ENCODE peak calls at places on chromosomes 13 and 19, in four cellular contexts. One of them, this sample, is unnamed.
A peak's percentile ranks its signal among the peaks of the same experiment; 100 is the strongest.

GRCh38 chr13:113452942-113453901 is at the start of gene ADPRHL1:
- DNase-seq in endothelial cell of umbilical vein: no peak
- DNase-seq in fibroblast of lung: no peak
- DNase-seq in neural progenitor cell: no peak
- DNase-seq in this sample: peak; percentile 49

GRCh38 chr13:109807345-109807744 is 21.0 kb upstream of the IRS2 start:
- DNase-seq in neural progenitor cell: no peak
- DNase-seq in fibroblast of lung: no peak
- DNase-seq in endothelial cell of umbilical vein: no peak
- DNase-seq in this sample: no peak

GRCh38 chr13:75219479-75220237 is 262.3 kb downstream of the TBC1D4 start:
- DNase-seq in neural progenitor cell: peak; percentile 86
- DNase-seq in endothelial cell of umbilical vein: peak; percentile 66
- DNase-seq in fibroblast of lung: peak; percentile 73
- DNase-seq in this sample: peak; percentile 86

GRCh38 chr13:43377955-43378354 is 354.6 kb downstream of the DNAJC15 start:
- DNase-seq in neural progenitor cell: no peak
- DNase-seq in fibroblast of lung: peak; percentile 6
- DNase-seq in endothelial cell of umbilical vein: peak; percentile 64
- DNase-seq in this sample: peak; percentile 70

GRCh38 chr13:52851153-52851962 is 2.9 kb upstream of the PCDH8 start:
- DNase-seq in neural progenitor cell: peak; percentile 97
- DNase-seq in endothelial cell of umbilical vein: no peak
- DNase-seq in fibroblast of lung: peak; percentile 8
- DNase-seq in this sample: peak; percentile 59

GRCh38 chr19:4077800-4078683 is 11.3 kb upstream of the ZBTB7A start:
- DNase-seq in endothelial cell of umbilical vein: peak; percentile 25
- DNase-seq in neural progenitor cell: no peak
- DNase-seq in fibroblast of lung: peak; percentile 33
- DNase-seq in this sample: peak; percentile 64

GRCh38 chr13:50608357-50608756 is 235.1 kb downstream of the DLEU7 start:
- DNase-seq in neural progenitor cell: no peak
- DNase-seq in fibroblast of lung: peak; percentile 8
- DNase-seq in endothelial cell of umbilical vein: no peak
- DNase-seq in this sample: no peak

GRCh38 chr13:97018029-97018819 is 23.9 kb upstream of the OXGR1 start:
- DNase-seq in fibroblast of lung: peak; percentile 75
- DNase-seq in endothelial cell of umbilical vein: peak; percentile 70
- DNase-seq in neural progenitor cell: peak; percentile 67
- DNase-seq in this sample: peak; percentile 65

GRCh38 chr13:111043575-111043982 is 71.5 kb upstream of the ARHGEF7 start:
- DNase-seq in neural progenitor cell: no peak
- DNase-seq in fibroblast of lung: no peak
- DNase-seq in endothelial cell of umbilical vein: no peak
- DNase-seq in this sample: peak; percentile 71

GRCh38 chr19:2976609-2977000 is 759 bp upstream of the TLE6 start:
- DNase-seq in endothelial cell of umbilical vein: no peak
- DNase-seq in fibroblast of lung: no peak
- DNase-seq in neural progenitor cell: peak; percentile 38
- DNase-seq in this sample: peak; percentile 17

GRCh38 chr19:10183926-10184325 is 10.8 kb downstream of the DNMT1 start:
- DNase-seq in fibroblast of lung: no peak
- DNase-seq in endothelial cell of umbilical vein: no peak
- DNase-seq in neural progenitor cell: no peak
- DNase-seq in this sample: no peak

GRCh38 chr13:91520952-91521351 is 122.5 kb downstream of the GPC5 start:
- DNase-seq in endothelial cell of umbilical vein: no peak
- DNase-seq in fibroblast of lung: peak; percentile 14
- DNase-seq in neural progenitor cell: no peak
- DNase-seq in this sample: no peak

GRCh38 chr13:81738364-81738763 is 1397.4 kb upstream of the SPRY2 start:
- DNase-seq in fibroblast of lung: no peak
- DNase-seq in endothelial cell of umbilical vein: no peak
- DNase-seq in neural progenitor cell: no peak
- DNase-seq in this sample: no peak

GRCh38 chr13:113497217-113497616 is 6.7 kb upstream of the DCUN1D2 start:
- DNase-seq in neural progenitor cell: peak; percentile 37
- DNase-seq in endothelial cell of umbilical vein: no peak
- DNase-seq in fibroblast of lung: peak; percentile 19
- DNase-seq in this sample: no peak

GRCh38 chr13:44516771-44517170 is 59.4 kb downstream of the TSC22D1 start:
- DNase-seq in fibroblast of lung: no peak
- DNase-seq in neural progenitor cell: peak; percentile 47
- DNase-seq in endothelial cell of umbilical vein: no peak
- DNase-seq in this sample: no peak

GRCh38 chr13:33353210-33353609 is 67.7 kb upstream of the STARD13 start:
- DNase-seq in endothelial cell of umbilical vein: no peak
- DNase-seq in neural progenitor cell: no peak
- DNase-seq in fibroblast of lung: no peak
- DNase-seq in this sample: no peak

GRCh38 chr19:34310494-34310981 is 54.5 kb upstream of the GPI start:
- DNase-seq in endothelial cell of umbilical vein: no peak
- DNase-seq in fibroblast of lung: no peak
- DNase-seq in neural progenitor cell: no peak
- DNase-seq in this sample: no peak

GRCh38 chr13:94702181-94703041 is 9.9 kb downstream of the SOX21 start:
- DNase-seq in fibroblast of lung: no peak
- DNase-seq in endothelial cell of umbilical vein: no peak
- DNase-seq in neural progenitor cell: peak; percentile 51
- DNase-seq in this sample: no peak

GRCh38 chr13:94444826-94445225 is 34.7 kb downstream of the DCT start:
- DNase-seq in neural progenitor cell: no peak
- DNase-seq in endothelial cell of umbilical vein: no peak
- DNase-seq in fibroblast of lung: no peak
- DNase-seq in this sample: no peak

GRCh38 chr19:20273376-20273775 is 106.4 kb downstream of the ZNF486 start:
- DNase-seq in endothelial cell of umbilical vein: no peak
- DNase-seq in neural progenitor cell: no peak
- DNase-seq in fibroblast of lung: no peak
- DNase-seq in this sample: no peak

GRCh38 chr19:20271215-20271926 is 104.4 kb downstream of the ZNF486 start:
- DNase-seq in endothelial cell of umbilical vein: no peak
- DNase-seq in neural progenitor cell: no peak
- DNase-seq in fibroblast of lung: no peak
- DNase-seq in this sample: no peak

GRCh38 chr19:20273951-20274578 is 107.1 kb downstream of the ZNF486 start:
- DNase-seq in endothelial cell of umbilical vein: no peak
- DNase-seq in fibroblast of lung: no peak
- DNase-seq in neural progenitor cell: no peak
- DNase-seq in this sample: no peak

GRCh38 chr19:20269461-20269860 is 102.4 kb downstream of the ZNF486 start:
- DNase-seq in neural progenitor cell: no peak
- DNase-seq in endothelial cell of umbilical vein: no peak
- DNase-seq in fibroblast of lung: no peak
- DNase-seq in this sample: no peak
- TF ChIP-seq EZH2 in neural progenitor cell: no peak
- TF ChIP-seq EZH2 in endothelial cell of umbilical vein: no peak
- TF ChIP-seq EZH2 in fibroblast of lung: no peak
- TF ChIP-seq EZH2 in this sample: no peak

GRCh38 chr19:38676878-38677646 is 29.6 kb downstream of the ACTN4 start:
- DNase-seq in fibroblast of lung: no peak
- DNase-seq in endothelial cell of umbilical vein: no peak
- DNase-seq in neural progenitor cell: no peak
- DNase-seq in this sample: no peak

GRCh38 chr19:38674388-38675133 is 27.1 kb downstream of the ACTN4 start:
- DNase-seq in endothelial cell of umbilical vein: no peak
- DNase-seq in fibroblast of lung: peak; percentile 36
- DNase-seq in neural progenitor cell: no peak
- DNase-seq in this sample: peak; percentile 23

GRCh38 chr19:38676023-38676877 is 28.8 kb downstream of the ACTN4 start:
- DNase-seq in fibroblast of lung: peak; percentile 56
- DNase-seq in endothelial cell of umbilical vein: peak; percentile 47
- DNase-seq in neural progenitor cell: no peak
- DNase-seq in this sample: peak; percentile 59

GRCh38 chr19:38673030-38673429 is 25.6 kb downstream of the ACTN4 start:
- DNase-seq in endothelial cell of umbilical vein: no peak
- DNase-seq in neural progenitor cell: no peak
- DNase-seq in fibroblast of lung: no peak
- DNase-seq in this sample: no peak

GRCh38 chr19:38675611-38676010 is 28.2 kb downstream of the ACTN4 start:
- DNase-seq in endothelial cell of umbilical vein: no peak
- DNase-seq in fibroblast of lung: no peak
- DNase-seq in neural progenitor cell: no peak
- DNase-seq in this sample: peak; percentile 34
- H3K27me3 ChIP-seq in endothelial cell of umbilical vein: no peaks in the 10 kb centered on the region
- H3K27me3 ChIP-seq in fibroblast of lung: no peaks in the 10 kb centered on the region
- H3K27me3 ChIP-seq in neural progenitor cell: no peaks in the 10 kb centered on the region
- H3K27me3 ChIP-seq in this sample: no peaks in the 10 kb centered on the region

GRCh38 chr19:50911206-50912101 is at the start of gene KLK4:
- DNase-seq in fibroblast of lung: no peak
- DNase-seq in neural progenitor cell: no peak
- DNase-seq in endothelial cell of umbilical vein: no peak
- DNase-seq in this sample: no peak
- H3K4me1 ChIP-seq in fibroblast of lung: no peaks in the 10 kb centered on the region
- H3K4me1 ChIP-seq in neural progenitor cell: no peaks in the 10 kb centered on the region
- H3K4me1 ChIP-seq in endothelial cell of umbilical vein: no peaks in the 10 kb centered on the region
- H3K4me1 ChIP-seq in this sample: no peaks in the 10 kb centered on the region

DNA sequence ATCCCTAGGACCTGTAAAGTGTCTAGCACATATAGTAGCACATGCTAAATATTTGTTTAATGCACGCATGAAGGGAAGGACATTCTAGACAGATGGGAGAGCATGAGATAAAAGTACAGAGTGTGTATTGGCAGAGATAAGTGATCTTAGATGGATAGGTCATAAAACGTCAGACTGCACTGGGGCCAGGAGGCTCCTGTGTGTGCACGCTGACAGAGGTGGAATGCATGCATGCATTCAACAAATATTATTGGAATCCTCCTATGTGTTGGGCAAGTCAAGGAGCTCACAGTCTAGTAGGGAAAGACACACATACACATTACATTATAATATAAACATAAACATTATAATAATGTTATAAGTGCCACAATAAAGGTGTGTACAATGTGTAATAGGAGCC is 73.3 kb downstream of the FGF9 start:
- DNase-seq in fibroblast of lung: no peak
- DNase-seq in neural progenitor cell: no peak
- DNase-seq in endothelial cell of umbilical vein: no peak
- DNase-seq in this sample: no peak
- TF ChIP-seq EZH2 in fibroblast of lung: no peak
- TF ChIP-seq EZH2 in neural progenitor cell: no peak
- TF ChIP-seq EZH2 in endothelial cell of umbilical vein: no peak
- TF ChIP-seq EZH2 in this sample: no peak

GRCh38 chr13:112056739-112057433 is 10.1 kb upstream of the SOX1 start:
- DNase-seq in endothelial cell of umbilical vein: no peak
- DNase-seq in fibroblast of lung: no peak
- DNase-seq in neural progenitor cell: peak; percentile 34
- DNase-seq in this sample: no peak

GRCh38 chr13:112057434-112057735 is 9.6 kb upstream of the SOX1 start:
- DNase-seq in neural progenitor cell: peak; percentile 38
- DNase-seq in fibroblast of lung: no peak
- DNase-seq in endothelial cell of umbilical vein: no peak
- DNase-seq in this sample: no peak

GRCh38 chr13:112058941-112059340 is 8.0 kb upstream of the SOX1 start:
- DNase-seq in endothelial cell of umbilical vein: no peak
- DNase-seq in fibroblast of lung: no peak
- DNase-seq in neural progenitor cell: no peak
- DNase-seq in this sample: no peak

GRCh38 chr13:112058519-112058873 is 8.5 kb upstream of the SOX1 start:
- DNase-seq in endothelial cell of umbilical vein: no peak
- DNase-seq in fibroblast of lung: no peak
- DNase-seq in neural progenitor cell: no peak
- DNase-seq in this sample: no peak

DNA sequence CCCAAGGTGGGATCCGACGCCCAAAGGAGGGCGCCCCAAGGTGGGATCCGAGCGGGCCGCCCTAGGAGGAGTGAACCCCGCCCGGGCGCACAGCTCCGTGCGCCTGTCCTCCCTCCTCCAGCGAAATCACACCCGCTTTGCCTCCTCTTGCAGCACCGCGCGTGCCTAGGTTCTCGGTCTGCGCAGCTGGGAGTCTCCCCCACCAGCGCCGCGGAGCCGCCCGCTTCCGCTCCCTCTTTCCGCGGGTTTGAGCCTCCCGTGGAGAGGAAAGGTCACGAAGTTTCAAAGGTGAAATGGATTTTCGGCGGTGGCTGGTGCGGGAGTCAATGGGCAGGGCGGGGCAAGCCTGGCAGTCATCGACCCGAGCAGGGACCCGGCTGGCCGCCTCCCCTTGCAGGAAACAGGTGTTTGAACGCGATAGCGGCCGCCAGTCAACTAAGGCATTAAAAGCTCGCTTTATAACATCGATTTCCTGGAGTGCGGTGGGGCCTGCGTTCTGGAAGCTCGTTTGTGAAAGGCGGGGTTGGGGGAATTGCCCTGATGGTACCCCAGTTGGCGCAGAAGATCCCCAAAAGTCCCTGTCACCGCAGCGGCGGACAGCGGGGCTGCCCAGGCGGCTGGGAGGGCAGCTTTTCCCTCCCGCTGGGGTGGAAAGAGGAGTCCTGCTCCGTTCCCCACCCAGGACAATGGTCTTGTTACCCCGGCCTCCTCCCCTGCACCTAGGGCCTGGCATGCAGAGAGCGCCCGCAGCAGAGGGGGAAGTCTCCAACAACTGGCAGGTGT is 9.0 kb upstream of the SOX1 start:
- DNase-seq in endothelial cell of umbilical vein: peak; percentile 6
- DNase-seq in neural progenitor cell: peak; percentile 74
- DNase-seq in fibroblast of lung: no peak
- DNase-seq in this sample: no peak
- H3K27me3 ChIP-seq in endothelial cell of umbilical vein: peaks cover 96% of the 10 kb centered on the region
- H3K27me3 ChIP-seq in neural progenitor cell: peaks cover 100% of the 10 kb centered on the region
- H3K27me3 ChIP-seq in fibroblast of lung: peaks cover 57% of the 10 kb centered on the region
- H3K27me3 ChIP-seq in this sample: peaks cover 86% of the 10 kb centered on the region

GRCh38 chr19:1126984-1127760 is 23.4 kb downstream of the GPX4 start:
- DNase-seq in neural progenitor cell: no peak
- DNase-seq in endothelial cell of umbilical vein: no peak
- DNase-seq in fibroblast of lung: no peak
- DNase-seq in this sample: no peak
- H3K4me1 ChIP-seq in neural progenitor cell: peaks cover 10% of the 10 kb centered on the region
- H3K4me1 ChIP-seq in endothelial cell of umbilical vein: peaks cover 25% of the 10 kb centered on the region
- H3K4me1 ChIP-seq in fibroblast of lung: no peaks in the 10 kb centered on the region
- H3K4me1 ChIP-seq in this sample: peaks cover 13% of the 10 kb centered on the region

GRCh38 chr13:100464006-100464405 is 124.6 kb downstream of the GGACT start:
- DNase-seq in endothelial cell of umbilical vein: peak; percentile 58
- DNase-seq in neural progenitor cell: no peak
- DNase-seq in fibroblast of lung: no peak
- DNase-seq in this sample: no peak
- TF ChIP-seq EZH2 in endothelial cell of umbilical vein: no peak
- TF ChIP-seq EZH2 in neural progenitor cell: no peak
- TF ChIP-seq EZH2 in fibroblast of lung: no peak
- TF ChIP-seq EZH2 in this sample: no peak

GRCh38 chr19:41548954-41549688 is 26.8 kb upstream of the CEACAM21 start:
- DNase-seq in neural progenitor cell: peak; percentile 48
- DNase-seq in endothelial cell of umbilical vein: peak; percentile 89
- DNase-seq in fibroblast of lung: no peak
- DNase-seq in this sample: no peak
- H3K27me3 ChIP-seq in neural progenitor cell: no peaks in the 10 kb centered on the region
- H3K27me3 ChIP-seq in endothelial cell of umbilical vein: no peaks in the 10 kb centered on the region
- H3K27me3 ChIP-seq in fibroblast of lung: peaks cover 3% of the 10 kb centered on the region
- H3K27me3 ChIP-seq in this sample: peaks cover 71% of the 10 kb centered on the region